ENCODE peak calls at places on chromosomes 12 and 14, in ten cellular contexts. G is transverse colon, P is Panc1, O is heart left ventricle, K is neural progenitor cell, B is tibial artery, L is mammary epithelial cell, N is fibroblast of lung, V is uterus, E is stomach. T is an unnamed sample.
A peak's percentile ranks its signal among the peaks of the same experiment; 100 is the strongest.

GRCh38 chr14:73258076-73258475 is 20.8 kb downstream of the PAPLN start:
- DNase-seq in V (no peak), G (no peak), O (no peak), L (no peak), B (no peak), N (no peak), P (no peak), K (no peak), E (no peak), T (no peak)

GRCh38 chr12:111937429-111937828 is 75.5 kb downstream of the TMEM116 start:
- DNase-seq in B (no peak), K (no peak), L (no peak), O (no peak), N (no peak), G (no peak), P (no peak), E (no peak), V (no peak), T (no peak)

GRCh38 chr12:52200783-52201519 is 9.1 kb upstream of the KRT80 start:
- DNase-seq in B (no peak), V (no peak), O (no peak), L (no peak), P (no peak), K (no peak), G (no peak), N (no peak), E (no peak), T (no peak)

GRCh38 chr12:107593713-107594381 is 91.8 kb upstream of the PWP1 start:
- DNase-seq in G (no peak), B (no peak), K (no peak), P (no peak), O (no peak), N (no peak), L (no peak), V (no peak), E (no peak), T (no peak)

GRCh38 chr14:22641851-22642250 is 2.3 kb downstream of the OR6J1 start:
- DNase-seq in N (no peak), L (peak; percentile 32), V (no peak), B (no peak), K (no peak), G (peak; percentile 48), E (no peak), O (no peak), P (no peak), T (no peak)

GRCh38 chr14:56400426-56400825 is 179.2 kb upstream of the TMEM260 start:
- DNase-seq in N (no peak), P (no peak), B (no peak), K (no peak), O (no peak), V (no peak), E (no peak), L (no peak), G (no peak), T (no peak)

GRCh38 chr12:90090929-90091651 is 382.5 kb upstream of the ATP2B1 start:
- DNase-seq in O (peak; percentile 24), L (peak; percentile 98), G (peak; percentile 78), P (peak; percentile 71), E (peak; percentile 28), V (no peak), N (peak; percentile 96), B (peak; percentile 48), K (peak; percentile 76), T (no peak)

GRCh38 chr14:85853996-85854526 is 324.1 kb downstream of the FLRT2 start:
- DNase-seq in G (no peak), K (no peak), E (no peak), V (no peak), P (no peak), L (no peak), N (peak; percentile 41), B (no peak), O (no peak), T (no peak)

DNA sequence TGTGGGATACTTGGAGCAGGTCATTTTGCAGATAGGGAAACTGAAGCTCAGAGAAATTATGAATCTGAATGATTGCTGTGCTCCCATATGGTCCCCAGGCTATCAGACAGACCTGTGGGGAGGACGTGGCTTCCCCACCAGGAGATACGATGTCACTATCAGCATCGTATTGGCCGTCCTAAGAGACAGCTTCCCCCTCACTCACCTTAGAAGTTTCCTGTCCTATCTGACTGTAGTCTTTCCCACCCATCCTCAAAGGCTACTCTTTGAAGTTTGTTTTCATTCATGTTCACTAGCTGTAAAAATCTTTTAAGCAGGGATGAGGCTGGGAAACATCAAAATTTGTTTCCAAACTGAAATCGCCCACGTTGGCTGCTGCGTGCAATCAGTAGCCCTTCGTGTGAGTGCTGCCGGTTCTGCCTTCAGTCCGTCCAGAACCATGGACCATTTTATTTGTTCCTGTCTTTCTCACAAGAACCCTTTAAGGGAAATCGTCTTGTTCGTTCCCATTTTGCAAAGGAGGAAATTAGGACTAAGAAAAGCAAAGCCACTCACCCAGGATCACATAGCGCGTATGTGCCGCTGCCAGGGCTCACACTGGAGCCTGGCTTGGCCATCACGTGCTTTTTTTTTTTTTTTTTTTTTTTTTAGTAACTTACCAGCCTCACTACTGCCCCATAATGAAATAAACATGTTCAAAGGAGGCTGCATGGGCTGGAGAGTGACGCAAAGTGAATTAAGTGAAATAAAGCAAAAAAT is 1.0 kb upstream of the KDM2B start:
- DNase-seq in L (no peak), E (peak; percentile 36), V (no peak), G (peak; percentile 25), P (no peak), K (peak; percentile 47), B (peak; percentile 62), O (peak; percentile 56), N (peak; percentile 66), T (no peak)
- H3K36me3 ChIP-seq in L (no peaks in the 10 kb centered on the region), E (no peaks in the 10 kb centered on the region), V (no peaks in the 10 kb centered on the region), G (no peaks in the 10 kb centered on the region), P (no peaks in the 10 kb centered on the region), K (no peaks in the 10 kb centered on the region), B (no peaks in the 10 kb centered on the region), O (no peaks in the 10 kb centered on the region), N (no peaks in the 10 kb centered on the region), T (no peaks in the 10 kb centered on the region)

GRCh38 chr12:32201096-32201495 is 94.4 kb downstream of the BICD1 start:
- DNase-seq in V (no peak), K (no peak), G (no peak), B (no peak), N (no peak), O (no peak), E (no peak), P (no peak), L (no peak), T (no peak)
- H3K4me1 ChIP-seq in V (no peaks in the 10 kb centered on the region), K (no peaks in the 10 kb centered on the region), G (no peaks in the 10 kb centered on the region), B (no peaks in the 10 kb centered on the region), N (peaks cover 2% of the 10 kb centered on the region), O (no peaks in the 10 kb centered on the region), E (no peaks in the 10 kb centered on the region), P (no peaks in the 10 kb centered on the region), L (peaks cover 19% of the 10 kb centered on the region), T (no peaks in the 10 kb centered on the region)

GRCh38 chr12:50400638-50401382 is at the start of gene LARP4:
- DNase-seq in O (peak; percentile 94), P (peak; percentile 94), G (peak; percentile 94), L (peak; percentile 95), K (peak; percentile 96), E (peak; percentile 90), V (peak; percentile 90), B (peak; percentile 91), N (peak; percentile 94), T (peak; percentile 82)

GRCh38 chr12:50402270-50403000 is 1.8 kb downstream of the LARP4 start:
- DNase-seq in E (no peak), O (no peak), K (no peak), B (no peak), N (peak; percentile 14), G (no peak), L (peak; percentile 14), V (no peak), P (no peak), T (no peak)

GRCh38 chr12:50404307-50404706 is 3.6 kb downstream of the LARP4 start:
- DNase-seq in G (no peak), N (no peak), V (no peak), B (no peak), P (no peak), L (no peak), O (no peak), E (no peak), K (no peak), T (no peak)

GRCh38 chr12:50401383-50402155 is 884 bp downstream of the LARP4 start:
- DNase-seq in B (peak; percentile 58), P (no peak), L (peak; percentile 25), V (peak; percentile 24), G (peak; percentile 13), N (peak; percentile 73), O (no peak), K (peak; percentile 59), E (no peak), T (no peak)

DNA sequence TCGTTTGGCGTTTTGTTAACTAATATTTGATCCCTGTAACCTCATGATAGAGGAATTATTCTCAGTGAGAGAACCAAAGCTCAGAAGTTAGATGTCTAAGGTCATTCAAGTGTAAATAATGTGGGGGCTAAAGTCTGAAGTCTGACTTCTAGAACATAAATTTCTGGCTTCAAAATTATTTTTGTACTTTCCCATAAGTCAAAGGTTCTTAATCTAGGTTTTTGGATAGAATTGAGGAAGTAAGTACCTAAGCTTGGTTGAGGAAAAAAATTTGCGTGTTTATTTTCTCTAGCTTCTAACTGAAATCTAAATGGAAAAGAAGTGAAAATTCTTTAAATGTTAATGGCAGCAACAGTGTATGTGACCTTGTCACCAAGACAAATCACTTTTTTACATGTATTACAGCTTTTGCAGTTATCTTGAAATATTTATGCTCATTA is 2.3 kb downstream of the LARP4 start:
- DNase-seq in P (no peak), G (no peak), O (no peak), V (no peak), K (no peak), N (no peak), E (no peak), B (no peak), L (no peak), T (no peak)
- H3K4me3 ChIP-seq in P (peak overlapping the region; percentile 86), G (peak overlapping the region; percentile 66), O (peak overlapping the region; percentile 84), V (peak overlapping the region; percentile 85), K (peak overlapping the region; percentile 70), N (peak overlapping the region; percentile 92), E (peak overlapping the region; percentile 80), B (peak overlapping the region; percentile 78), L (peak overlapping the region; percentile 95), T (no peak overlapping the region)

GRCh38 chr12:6535960-6536847 is 1.9 kb downstream of the GAPDH start:
- DNase-seq in E (no peak), K (no peak), O (no peak), N (no peak), B (no peak), V (no peak), G (no peak), L (no peak), P (no peak), T (no peak)

GRCh38 chr12:6538420-6539275 is 4.3 kb downstream of the GAPDH start:
- DNase-seq in O (no peak), N (no peak), P (no peak), E (no peak), G (no peak), L (peak; percentile 41), K (no peak), B (no peak), V (no peak), T (no peak)

GRCh38 chr12:6534914-6535696 is 788 bp downstream of the GAPDH start:
- DNase-seq in L (peak; percentile 79), P (no peak), E (peak; percentile 77), K (peak; percentile 86), B (peak; percentile 86), G (peak; percentile 82), O (peak; percentile 79), V (peak; percentile 81), N (peak; percentile 77), T (peak; percentile 73)

GRCh38 chr12:6535697-6535946 is 1.3 kb downstream of the GAPDH start:
- DNase-seq in L (no peak), V (no peak), E (no peak), K (no peak), P (no peak), B (no peak), O (no peak), G (no peak), N (no peak), T (no peak)

DNA sequence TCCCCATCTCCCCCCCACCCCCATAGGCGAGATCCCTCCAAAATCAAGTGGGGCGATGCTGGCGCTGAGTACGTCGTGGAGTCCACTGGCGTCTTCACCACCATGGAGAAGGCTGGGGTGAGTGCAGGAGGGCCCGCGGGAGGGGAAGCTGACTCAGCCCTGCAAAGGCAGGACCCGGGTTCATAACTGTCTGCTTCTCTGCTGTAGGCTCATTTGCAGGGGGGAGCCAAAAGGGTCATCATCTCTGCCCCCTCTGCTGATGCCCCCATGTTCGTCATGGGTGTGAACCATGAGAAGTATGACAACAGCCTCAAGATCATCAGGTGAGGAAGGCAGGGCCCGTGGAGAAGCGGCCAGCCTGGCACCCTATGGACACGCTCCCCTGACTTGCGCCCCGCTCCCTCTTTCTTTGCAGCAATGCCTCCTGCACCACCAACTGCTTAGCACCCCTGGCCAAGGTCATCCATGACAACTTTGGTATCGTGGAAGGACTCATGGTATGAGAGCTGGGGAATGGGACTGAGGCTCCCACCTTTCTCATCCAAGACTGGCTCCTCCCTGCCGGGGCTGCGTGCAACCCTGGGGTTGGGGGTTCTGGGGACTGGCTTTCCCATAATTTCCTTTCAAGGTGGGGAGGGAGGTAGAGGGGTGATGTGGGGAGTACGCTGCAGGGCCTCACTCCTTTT is 2.7 kb downstream of the GAPDH start:
- DNase-seq in P (no peak), K (no peak), G (no peak), N (no peak), O (no peak), E (no peak), V (no peak), L (no peak), B (no peak), T (no peak)
- H3K36me3 ChIP-seq in P (peaks cover 11% of the 10 kb centered on the region), K (peaks cover 6% of the 10 kb centered on the region), G (peaks cover 16% of the 10 kb centered on the region), N (peaks cover 37% of the 10 kb centered on the region), O (peaks cover 59% of the 10 kb centered on the region), E (peaks cover 45% of the 10 kb centered on the region), V (no peaks in the 10 kb centered on the region), L (peaks cover 15% of the 10 kb centered on the region), B (peaks cover 29% of the 10 kb centered on the region), T (peaks cover 27% of the 10 kb centered on the region)

T was measured in CD8-positive, alpha-beta T cell.